ENCODE peak calls at places on chromosomes 6 and 20, in nine cellular contexts. One of them, this sample, is unnamed.

GRCh38 chr6:40340196-40340595 is 247.0 kb downstream of the LRFN2 start:
- DNase-seq in lung: no peak
- DNase-seq in body of pancreas: no peak
- DNase-seq in fibroblast of lung: no peak
- DNase-seq in left lung: no peak
- DNase-seq in AG09309: no peak
- DNase-seq in cardiac muscle cell: no peak
- DNase-seq in mammary epithelial cell: no peak
- DNase-seq in BE2C: peak
- DNase-seq in this sample: no peak

GRCh38 chr20:48126227-48126740 is 341.0 kb upstream of the SULF2 start:
- DNase-seq in fibroblast of lung: no peak
- DNase-seq in cardiac muscle cell: no peak
- DNase-seq in AG09309: no peak
- DNase-seq in BE2C: no peak
- DNase-seq in left lung: no peak
- DNase-seq in mammary epithelial cell: no peak
- DNase-seq in lung: no peak
- DNase-seq in body of pancreas: no peak
- DNase-seq in this sample: no peak

GRCh38 chr20:63681609-63682142 is 14.8 kb upstream of the TNFRSF6B start:
- DNase-seq in fibroblast of lung: no peak
- DNase-seq in lung: no peak
- DNase-seq in mammary epithelial cell: peak
- DNase-seq in body of pancreas: no peak
- DNase-seq in BE2C: no peak
- DNase-seq in cardiac muscle cell: no peak
- DNase-seq in AG09309: no peak
- DNase-seq in left lung: no peak
- DNase-seq in this sample: no peak

GRCh38 chr6:109795994-109796555 is 105.0 kb downstream of the FIG4 start:
- DNase-seq in mammary epithelial cell: no peak
- DNase-seq in lung: no peak
- DNase-seq in BE2C: no peak
- DNase-seq in left lung: no peak
- DNase-seq in body of pancreas: no peak
- DNase-seq in AG09309: no peak
- DNase-seq in fibroblast of lung: no peak
- DNase-seq in cardiac muscle cell: peak
- DNase-seq in this sample: peak

GRCh38 chr6:10316327-10316726 is 98.5 kb downstream of the TFAP2A start:
- DNase-seq in body of pancreas: no peak
- DNase-seq in fibroblast of lung: peak
- DNase-seq in left lung: no peak
- DNase-seq in mammary epithelial cell: peak
- DNase-seq in lung: no peak
- DNase-seq in cardiac muscle cell: no peak
- DNase-seq in AG09309: peak
- DNase-seq in BE2C: no peak
- DNase-seq in this sample: peak

GRCh38 chr6:8059129-8059528 is 5.1 kb downstream of the BLOC1S5 start:
- DNase-seq in body of pancreas: no peak
- DNase-seq in fibroblast of lung: peak
- DNase-seq in mammary epithelial cell: no peak
- DNase-seq in left lung: no peak
- DNase-seq in cardiac muscle cell: peak
- DNase-seq in AG09309: no peak
- DNase-seq in lung: no peak
- DNase-seq in BE2C: no peak
- DNase-seq in this sample: peak

GRCh38 chr6:41674231-41675000 is 36.1 kb downstream of the MDFI start:
- DNase-seq in BE2C: no peak
- DNase-seq in left lung: peak
- DNase-seq in AG09309: no peak
- DNase-seq in mammary epithelial cell: no peak
- DNase-seq in cardiac muscle cell: no peak
- DNase-seq in fibroblast of lung: no peak
- DNase-seq in body of pancreas: no peak
- DNase-seq in lung: no peak
- DNase-seq in this sample: no peak

GRCh38 chr6:16914184-16914583 is 152.9 kb upstream of the ATXN1 start:
- DNase-seq in cardiac muscle cell: no peak
- DNase-seq in mammary epithelial cell: no peak
- DNase-seq in lung: no peak
- DNase-seq in BE2C: no peak
- DNase-seq in fibroblast of lung: no peak
- DNase-seq in body of pancreas: no peak
- DNase-seq in AG09309: no peak
- DNase-seq in left lung: no peak
- DNase-seq in this sample: no peak

GRCh38 chr6:71349976-71350615 is 61.5 kb downstream of the OGFRL1 start:
- DNase-seq in body of pancreas: no peak
- DNase-seq in mammary epithelial cell: no peak
- DNase-seq in AG09309: peak
- DNase-seq in left lung: no peak
- DNase-seq in lung: no peak
- DNase-seq in fibroblast of lung: peak
- DNase-seq in cardiac muscle cell: peak
- DNase-seq in BE2C: no peak
- DNase-seq in this sample: peak
- H3K4me3 ChIP-seq in body of pancreas: no peak
- H3K4me3 ChIP-seq in mammary epithelial cell: no peak
- H3K4me3 ChIP-seq in AG09309: no peak
- H3K4me3 ChIP-seq in left lung: no peak
- H3K4me3 ChIP-seq in lung: no peak
- H3K4me3 ChIP-seq in fibroblast of lung: peak
- H3K4me3 ChIP-seq in cardiac muscle cell: no peak
- H3K4me3 ChIP-seq in BE2C: no peak
- H3K4me3 ChIP-seq in this sample: no peak

GRCh38 chr6:71457883-71458282 is 169.3 kb downstream of the OGFRL1 start:
- DNase-seq in cardiac muscle cell: no peak
- DNase-seq in AG09309: no peak
- DNase-seq in BE2C: no peak
- DNase-seq in body of pancreas: peak
- DNase-seq in lung: no peak
- DNase-seq in left lung: no peak
- DNase-seq in fibroblast of lung: no peak
- DNase-seq in mammary epithelial cell: peak
- DNase-seq in this sample: no peak

GRCh38 chr6:71463061-71463460 is 174.4 kb downstream of the OGFRL1 start:
- DNase-seq in mammary epithelial cell: no peak
- DNase-seq in left lung: no peak
- DNase-seq in BE2C: no peak
- DNase-seq in fibroblast of lung: peak
- DNase-seq in body of pancreas: no peak
- DNase-seq in AG09309: no peak
- DNase-seq in lung: no peak
- DNase-seq in cardiac muscle cell: peak
- DNase-seq in this sample: no peak

GRCh38 chr6:71465096-71465495 is 176.5 kb downstream of the OGFRL1 start:
- DNase-seq in body of pancreas: no peak
- DNase-seq in cardiac muscle cell: no peak
- DNase-seq in mammary epithelial cell: no peak
- DNase-seq in lung: no peak
- DNase-seq in fibroblast of lung: no peak
- DNase-seq in left lung: no peak
- DNase-seq in AG09309: no peak
- DNase-seq in BE2C: no peak
- DNase-seq in this sample: no peak

GRCh38 chr6:71459162-71459561 is 170.6 kb downstream of the OGFRL1 start:
- DNase-seq in AG09309: no peak
- DNase-seq in left lung: no peak
- DNase-seq in body of pancreas: no peak
- DNase-seq in BE2C: no peak
- DNase-seq in lung: no peak
- DNase-seq in fibroblast of lung: no peak
- DNase-seq in mammary epithelial cell: no peak
- DNase-seq in cardiac muscle cell: no peak
- DNase-seq in this sample: no peak

DNA sequence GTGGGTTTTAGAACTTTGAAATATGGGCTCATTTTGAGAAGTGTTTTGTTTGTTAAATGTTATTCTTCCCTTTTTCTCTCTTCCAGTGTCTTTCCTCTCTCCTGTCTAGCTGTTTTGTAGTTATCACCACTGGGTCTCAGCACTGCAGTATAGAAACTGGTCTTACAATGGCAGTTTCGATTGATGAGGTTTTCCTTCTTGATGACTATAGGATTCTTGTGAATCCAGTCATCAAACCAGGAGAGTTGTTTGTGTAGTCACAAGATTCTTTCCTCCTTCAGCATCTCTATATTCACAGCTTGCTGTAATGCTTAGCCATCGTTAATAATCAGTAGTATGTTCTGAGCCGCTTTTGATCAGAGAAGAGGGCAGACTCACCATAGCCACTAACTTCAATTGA is 172.3 kb downstream of the OGFRL1 start:
- DNase-seq in fibroblast of lung: no peak
- DNase-seq in AG09309: no peak
- DNase-seq in left lung: no peak
- DNase-seq in BE2C: no peak
- DNase-seq in cardiac muscle cell: no peak
- DNase-seq in body of pancreas: no peak
- DNase-seq in lung: no peak
- DNase-seq in mammary epithelial cell: peak
- DNase-seq in this sample: peak
- H3K4me3 ChIP-seq in fibroblast of lung: no peak
- H3K4me3 ChIP-seq in AG09309: no peak
- H3K4me3 ChIP-seq in left lung: no peak
- H3K4me3 ChIP-seq in BE2C: no peak
- H3K4me3 ChIP-seq in cardiac muscle cell: no peak
- H3K4me3 ChIP-seq in body of pancreas: no peak
- H3K4me3 ChIP-seq in lung: no peak
- H3K4me3 ChIP-seq in mammary epithelial cell: no peak
- H3K4me3 ChIP-seq in this sample: no peak

GRCh38 chr6:53065266-53066058 is at the start of gene FBXO9:
- DNase-seq in lung: peak
- DNase-seq in BE2C: peak
- DNase-seq in fibroblast of lung: peak
- DNase-seq in body of pancreas: peak
- DNase-seq in left lung: peak
- DNase-seq in AG09309: no peak
- DNase-seq in mammary epithelial cell: no peak
- DNase-seq in cardiac muscle cell: peak
- DNase-seq in this sample: no peak

GRCh38 chr6:53067799-53068442 is 2.7 kb downstream of the FBXO9 start:
- DNase-seq in left lung: no peak
- DNase-seq in lung: no peak
- DNase-seq in mammary epithelial cell: no peak
- DNase-seq in body of pancreas: no peak
- DNase-seq in AG09309: no peak
- DNase-seq in fibroblast of lung: no peak
- DNase-seq in BE2C: no peak
- DNase-seq in cardiac muscle cell: peak
- DNase-seq in this sample: no peak

GRCh38 chr6:53067307-53067706 is 2.1 kb downstream of the FBXO9 start:
- DNase-seq in mammary epithelial cell: no peak
- DNase-seq in fibroblast of lung: no peak
- DNase-seq in AG09309: no peak
- DNase-seq in lung: no peak
- DNase-seq in cardiac muscle cell: peak
- DNase-seq in body of pancreas: no peak
- DNase-seq in left lung: no peak
- DNase-seq in BE2C: no peak
- DNase-seq in this sample: no peak

GRCh38 chr6:53066059-53066406 is 829 bp downstream of the FBXO9 start:
- DNase-seq in cardiac muscle cell: peak
- DNase-seq in lung: peak
- DNase-seq in BE2C: peak
- DNase-seq in mammary epithelial cell: peak
- DNase-seq in body of pancreas: peak
- DNase-seq in fibroblast of lung: peak
- DNase-seq in left lung: peak
- DNase-seq in AG09309: no peak
- DNase-seq in this sample: peak

DNA sequence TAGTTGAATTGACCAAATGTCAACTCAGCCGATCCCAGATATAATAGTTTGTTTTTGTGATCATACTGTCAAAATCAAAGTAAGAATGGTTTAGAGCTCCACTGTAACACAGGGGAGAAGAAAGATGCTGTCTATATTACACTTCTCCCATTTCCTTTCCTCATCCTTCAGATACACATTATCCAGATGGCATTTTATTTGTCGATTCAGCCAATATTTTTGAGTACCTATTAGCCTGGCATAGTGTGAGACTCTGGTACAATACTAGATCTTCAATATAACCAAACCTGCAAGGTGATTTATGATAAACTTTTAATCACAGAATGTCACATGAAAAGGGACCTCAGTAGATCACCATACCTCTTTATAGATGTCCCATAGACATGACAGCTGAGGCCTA is 1.7 kb downstream of the FBXO9 start:
- DNase-seq in lung: no peak
- DNase-seq in BE2C: no peak
- DNase-seq in mammary epithelial cell: no peak
- DNase-seq in left lung: no peak
- DNase-seq in cardiac muscle cell: no peak
- DNase-seq in fibroblast of lung: no peak
- DNase-seq in body of pancreas: no peak
- DNase-seq in AG09309: no peak
- DNase-seq in this sample: no peak
- H3K4me3 ChIP-seq in lung: no peak
- H3K4me3 ChIP-seq in BE2C: no peak
- H3K4me3 ChIP-seq in mammary epithelial cell: no peak
- H3K4me3 ChIP-seq in left lung: peak
- H3K4me3 ChIP-seq in cardiac muscle cell: no peak
- H3K4me3 ChIP-seq in fibroblast of lung: peak
- H3K4me3 ChIP-seq in body of pancreas: peak
- H3K4me3 ChIP-seq in AG09309: no peak
- H3K4me3 ChIP-seq in this sample: no peak

DNA sequence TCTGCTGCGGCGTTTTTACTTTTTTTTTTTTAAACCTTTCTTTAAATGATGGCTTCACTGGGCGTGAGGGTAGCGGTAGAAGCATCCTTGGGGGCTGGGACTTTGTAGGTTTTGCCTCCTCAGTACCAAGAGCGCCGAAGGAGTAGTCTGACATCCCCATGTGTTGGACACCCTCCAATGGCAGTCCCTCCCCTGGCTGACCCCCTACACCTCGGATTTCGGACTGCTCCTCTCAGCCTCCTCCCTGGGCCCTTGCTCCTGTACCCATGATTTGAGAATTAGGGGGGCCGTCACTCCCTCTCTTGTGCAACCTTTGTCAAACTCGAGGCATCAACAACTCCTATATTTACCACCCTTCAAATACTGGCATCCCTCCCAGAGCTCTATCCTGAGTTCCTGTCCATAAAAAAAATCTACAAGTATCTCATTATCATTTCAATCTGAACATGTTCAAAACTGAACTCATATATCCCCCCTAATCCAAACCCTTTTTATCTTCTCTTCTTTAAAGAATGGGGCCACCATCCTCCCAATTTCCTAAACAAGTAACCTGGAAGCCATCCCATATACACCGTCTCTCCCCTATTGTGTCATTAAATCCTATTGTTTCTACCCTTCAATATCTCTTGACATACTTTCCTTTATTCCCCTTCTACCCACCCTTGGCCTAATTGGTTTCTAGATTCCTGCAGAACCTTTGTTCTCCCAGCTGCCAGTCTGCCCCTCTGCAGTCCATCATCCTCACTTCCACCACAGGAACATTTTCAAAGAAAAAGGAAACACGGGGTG is 1.2 kb upstream of the ARFGEF3 start:
- DNase-seq in BE2C: no peak
- DNase-seq in AG09309: no peak
- DNase-seq in body of pancreas: no peak
- DNase-seq in mammary epithelial cell: no peak
- DNase-seq in lung: no peak
- DNase-seq in fibroblast of lung: no peak
- DNase-seq in left lung: no peak
- DNase-seq in cardiac muscle cell: no peak
- DNase-seq in this sample: no peak
- H3K4me3 ChIP-seq in BE2C: no peak
- H3K4me3 ChIP-seq in AG09309: no peak
- H3K4me3 ChIP-seq in body of pancreas: no peak
- H3K4me3 ChIP-seq in mammary epithelial cell: no peak
- H3K4me3 ChIP-seq in lung: no peak
- H3K4me3 ChIP-seq in fibroblast of lung: no peak
- H3K4me3 ChIP-seq in left lung: peak
- H3K4me3 ChIP-seq in cardiac muscle cell: no peak
- H3K4me3 ChIP-seq in this sample: no peak